ENCODE peak calls at places on chromosomes 3 and 15, in six cellular contexts. G, I, F, E, M and J are unnamed samples.

GRCh38 chr3:124117486-124117885 is 125.6 kb upstream of the ROPN1 start:
- DNase-seq in G (no peak), I (no peak), F (no peak), E (no peak), M (no peak), J (no peak)

GRCh38 chr3:66138336-66139234 is 82.2 kb upstream of the SLC25A26 start:
- DNase-seq in G (peak; percentile 42), I (no peak), F (peak; percentile 83), E (peak; percentile 22), M (peak; percentile 61), J (peak; percentile 69)

GRCh38 chr15:101170568-101171350 is 81.1 kb downstream of the CHSY1 start:
- DNase-seq in G (no peak), I (no peak), F (no peak), E (peak; percentile 70), M (no peak), J (peak; percentile 61)

GRCh38 chr15:43998607-43999006 is 171.8 kb downstream of the WDR76 start:
- DNase-seq in G (peak; percentile 31), I (no peak), F (peak; percentile 64), E (no peak), M (no peak), J (peak; percentile 55)

GRCh38 chr15:52527898-52528464 is 699 bp downstream of the MYO5A start:
- DNase-seq in G (peak; percentile 25), I (peak; percentile 56), F (peak; percentile 58), E (peak; percentile 27), M (peak; percentile 26), J (peak; percentile 40)

GRCh38 chr15:72509484-72509883 is 35.4 kb downstream of the ARIH1 start:
- DNase-seq in G (no peak), I (no peak), F (no peak), E (no peak), M (no peak), J (no peak)

GRCh38 chr3:12969487-12969886 is 103.7 kb downstream of the IQSEC1 start:
- DNase-seq in G (no peak), I (no peak), F (no peak), E (no peak), M (no peak), J (no peak)

GRCh38 chr3:87209115-87209514 is 18.0 kb upstream of the CHMP2B start:
- DNase-seq in G (no peak), I (no peak), F (no peak), E (no peak), M (no peak), J (no peak)

GRCh38 chr3:144557515-144557914 is 585.9 kb downstream of the DIPK2A start:
- DNase-seq in G (no peak), I (no peak), F (no peak), E (no peak), M (no peak), J (no peak)

GRCh38 chr3:7518471-7518870 is 657.6 kb downstream of the GRM7 start:
- DNase-seq in G (no peak), I (no peak), F (no peak), E (no peak), M (peak; percentile 46), J (peak; percentile 22)

GRCh38 chr3:76812649-76813048 is 227.2 kb upstream of the ROBO2 start:
- DNase-seq in G (no peak), I (no peak), F (no peak), E (no peak), M (no peak), J (no peak)

GRCh38 chr15:88018865-88019626 is 237.5 kb downstream of the NTRK3 start:
- DNase-seq in G (no peak), I (no peak), F (no peak), E (no peak), M (no peak), J (no peak)

GRCh38 chr3:139994891-139995290 is 59.9 kb downstream of the CLSTN2 start:
- DNase-seq in G (no peak), I (no peak), F (peak; percentile 68), E (no peak), M (no peak), J (no peak)

GRCh38 chr3:66722675-66723074 is 221.9 kb upstream of the LRIG1 start:
- DNase-seq in G (peak; percentile 21), I (no peak), F (peak; percentile 81), E (peak; percentile 68), M (no peak), J (peak; percentile 18)

GRCh38 chr3:124276163-124276862 is 284.4 kb upstream of the ROPN1 start:
- DNase-seq in G (no peak), I (no peak), F (no peak), E (no peak), M (no peak), J (no peak)

GRCh38 chr15:92650256-92650655 is 5.3 kb downstream of the FAM174B start:
- DNase-seq in G (no peak), I (no peak), F (no peak), E (peak; percentile 52), M (no peak), J (peak; percentile 66)

GRCh38 chr3:4979401-4980228 is at the start of gene BHLHE40:
- DNase-seq in G (no peak), I (no peak), F (peak; percentile 73), E (no peak), M (no peak), J (no peak)

GRCh38 chr15:70560617-70561328 is 202.6 kb downstream of the UACA start:
- DNase-seq in G (no peak), I (no peak), F (peak; percentile 37), E (no peak), M (peak; percentile 9), J (no peak)

GRCh38 chr3:143600762-143601161 is 247.5 kb downstream of the SLC9A9 start:
- DNase-seq in G (no peak), I (no peak), F (no peak), E (no peak), M (no peak), J (no peak)

GRCh38 chr15:25092661-25093060 is 137.9 kb downstream of the SNRPN start:
- DNase-seq in G (no peak), I (no peak), F (no peak), E (no peak), M (no peak), J (no peak)

GRCh38 chr15:88882745-88883144 is 12.6 kb downstream of the HAPLN3 start:
- DNase-seq in G (no peak), I (no peak), F (no peak), E (no peak), M (no peak), J (no peak)

GRCh38 chr3:131072099-131072559 is 45.5 kb downstream of the NEK11 start:
- DNase-seq in G (no peak), I (no peak), F (no peak), E (no peak), M (no peak), J (no peak)

GRCh38 chr3:38616111-38616510 is 33.4 kb downstream of the SCN5A start:
- DNase-seq in G (peak; percentile 67), I (no peak), F (no peak), E (no peak), M (no peak), J (no peak)

DNA sequence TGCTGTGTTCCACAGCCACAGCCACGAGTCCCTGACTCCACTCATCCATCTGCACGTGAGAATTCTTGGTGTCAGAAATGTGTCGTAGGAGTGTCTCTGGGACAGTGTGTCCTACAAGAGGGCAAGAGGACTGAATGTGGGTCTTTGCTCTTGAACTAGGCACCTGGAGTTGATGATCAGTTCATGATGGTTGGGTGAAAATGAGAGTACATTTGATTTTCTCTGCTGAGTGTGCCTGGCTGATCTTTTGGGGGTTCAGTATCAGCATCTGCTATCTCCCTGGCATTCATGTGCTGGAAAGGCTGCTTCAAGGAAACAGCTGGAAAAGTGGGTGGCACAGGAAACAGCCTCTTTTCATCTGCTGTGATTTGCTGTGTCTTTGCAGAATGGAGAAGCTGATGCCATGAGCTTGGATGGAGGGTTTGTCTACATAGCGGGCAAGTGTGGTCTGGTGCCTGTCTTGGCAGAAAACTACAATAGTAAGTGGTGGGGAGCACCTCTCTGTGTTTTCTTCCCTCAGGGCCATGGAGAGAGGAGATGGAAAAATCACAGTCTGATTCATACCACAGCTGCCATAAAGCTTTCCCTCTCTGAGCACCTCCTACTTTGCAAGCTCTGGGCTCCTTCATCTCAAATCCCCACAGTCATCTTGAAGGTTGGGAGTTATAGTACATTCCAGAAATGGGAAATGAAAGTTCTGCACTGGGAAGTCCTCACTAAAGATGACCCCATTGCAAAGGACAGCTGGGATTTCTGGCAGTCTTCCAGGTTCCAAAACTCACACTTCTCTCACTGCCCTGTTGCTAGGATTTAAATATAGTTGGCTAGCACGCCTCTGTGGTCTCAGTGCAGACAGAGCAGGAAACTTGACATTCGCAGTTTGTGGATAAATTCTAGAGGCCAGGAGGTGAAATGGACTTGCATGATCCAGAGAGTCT is 17.9 kb downstream of the TF start:
- DNase-seq in G (peak; percentile 56), I (no peak), F (no peak), E (no peak), M (no peak), J (no peak)
- TF ChIP-seq POLR2A in G (no peak), I (no peak), F (no peak), E (no peak), M (no peak), J (no peak)

GRCh38 chr3:20230954-20231353 is 44.9 kb upstream of the SGO1 start:
- DNase-seq in G (no peak), I (no peak), F (no peak), E (no peak), M (no peak), J (no peak)

GRCh38 chr3:20235796-20236195 is 49.8 kb upstream of the SGO1 start:
- DNase-seq in G (no peak), I (no peak), F (no peak), E (no peak), M (no peak), J (no peak)

GRCh38 chr3:20240154-20240883 is 54.3 kb upstream of the SGO1 start:
- DNase-seq in G (no peak), I (no peak), F (no peak), E (no peak), M (no peak), J (no peak)

GRCh38 chr3:20232906-20233305 is 46.9 kb upstream of the SGO1 start:
- DNase-seq in G (no peak), I (no peak), F (no peak), E (no peak), M (no peak), J (no peak)

GRCh38 chr3:20236603-20237002 is 50.6 kb upstream of the SGO1 start:
- DNase-seq in G (no peak), I (no peak), F (no peak), E (no peak), M (no peak), J (no peak)
- TF ChIP-seq POLR2A in G (no peak), I (no peak), F (no peak), E (no peak), M (no peak), J (no peak)

GRCh38 chr3:16512435-16513140 is 911 bp downstream of the RFTN1 start:
- DNase-seq in G (peak; percentile 52), I (peak; percentile 75), F (peak; percentile 75), E (peak; percentile 47), M (peak; percentile 26), J (peak; percentile 61)
- TF ChIP-seq POLR2A in G (no peak), I (no peak), F (no peak), E (no peak), M (no peak), J (no peak)

DNA sequence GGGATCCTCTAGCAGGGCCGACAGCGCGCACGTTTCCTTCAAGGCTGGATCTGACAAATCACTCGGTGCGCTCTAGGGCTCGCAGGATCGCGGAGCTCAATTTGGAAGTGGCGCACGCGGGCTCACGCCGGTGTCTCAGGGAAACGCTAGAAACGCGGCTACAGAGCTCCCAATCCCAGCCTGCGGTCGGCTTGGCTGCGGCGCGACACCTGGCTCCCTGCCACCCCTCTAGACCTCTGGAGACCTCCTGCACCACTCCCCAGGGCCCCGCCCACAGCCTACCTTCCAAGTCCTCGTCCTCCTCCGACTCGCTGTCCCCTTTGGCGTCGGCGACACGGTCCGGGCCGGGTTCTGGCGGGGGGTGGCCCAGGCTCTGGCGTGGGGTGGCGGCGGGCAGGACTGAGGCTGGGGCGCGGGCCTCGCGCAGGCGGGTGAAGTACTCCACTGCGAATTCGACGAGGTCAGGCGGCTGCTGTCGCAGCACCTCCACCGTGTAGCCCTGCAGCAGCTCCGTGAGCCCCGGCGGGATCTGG is 555 bp downstream of the PRKAR2A start:
- DNase-seq in G (peak; percentile 84), I (peak; percentile 61), F (peak; percentile 95), E (peak; percentile 78), M (peak; percentile 93), J (peak; percentile 79)
- TF ChIP-seq POLR2A in G (no peak), I (no peak), F (no peak), E (no peak), M (no peak), J (no peak)